ENCODE peak calls at places on chromosomes 16 and 17, in nine cellular contexts. I is heart right ventricle; L is prostate gland; Y is CD8-positive, alpha-beta T cell; O is HCT116; U is thoracic aorta; P is GM12878; E is thyroid gland; R is IMR-90. B is an unnamed sample.

GRCh38 chr16:29007865-29008593 is 23.2 kb downstream of the LAT start:
- DNase-seq in U (no peak), O (no peak), R (peak; percentile 90), Y (peak; percentile 77), P (no peak), I (no peak), E (no peak), L (no peak), B (no peak)

GRCh38 chr17:40329981-40330794 is 21.2 kb downstream of the RARA start:
- DNase-seq in R (no peak), E (peak; percentile 94), I (peak; percentile 79), U (no peak), P (no peak), L (peak; percentile 71), O (no peak), Y (no peak), B (no peak)

GRCh38 chr16:75120253-75120652 is 3.7 kb upstream of the LDHD start:
- DNase-seq in O (no peak), E (no peak), Y (no peak), R (no peak), P (no peak), L (no peak), I (no peak), U (no peak), B (no peak)

GRCh38 chr17:76546556-76547182 is 6.8 kb downstream of the PRCD start:
- DNase-seq in P (no peak), L (no peak), E (no peak), Y (no peak), I (no peak), R (peak; percentile 99), U (no peak), O (no peak), B (no peak)

GRCh38 chr17:68771867-68772515 is 170.8 kb upstream of the FAM20A start:
- DNase-seq in O (peak; percentile 62), P (no peak), Y (no peak), L (no peak), U (no peak), R (peak; percentile 75), I (peak; percentile 29), E (no peak), B (no peak)

GRCh38 chr16:73714976-73715375 is 581.6 kb upstream of the PSMD7 start:
- DNase-seq in O (no peak), P (no peak), R (no peak), E (no peak), U (no peak), I (no peak), L (no peak), Y (no peak), B (no peak)

GRCh38 chr16:31487720-31488629 is 5.1 kb downstream of the SLC5A2 start:
- DNase-seq in U (no peak), I (no peak), L (peak; percentile 39), O (no peak), P (no peak), E (peak; percentile 64), R (peak; percentile 28), Y (peak; percentile 77), B (no peak)

GRCh38 chr17:76935331-76935730 is 67.1 kb downstream of the MGAT5B start:
- DNase-seq in R (peak; percentile 60), E (no peak), P (no peak), Y (no peak), I (no peak), O (no peak), L (no peak), U (no peak), B (no peak)

GRCh38 chr16:11315499-11315898 is 29.8 kb upstream of the RMI2 start:
- DNase-seq in E (peak; percentile 86), Y (no peak), P (no peak), R (peak; percentile 68), U (no peak), I (no peak), L (no peak), O (no peak), B (no peak)

GRCh38 chr17:79548116-79548515 is 62.7 kb downstream of the RBFOX3 start:
- DNase-seq in E (no peak), O (no peak), P (no peak), L (no peak), U (no peak), I (no peak), Y (no peak), R (no peak), B (no peak)

GRCh38 chr17:77541995-77542394 is 401.2 kb downstream of the SEC14L1 start:
- DNase-seq in E (no peak), L (no peak), Y (no peak), R (no peak), P (no peak), U (no peak), I (peak; percentile 74), O (no peak), B (no peak)

GRCh38 chr17:38922538-38923291 is 2.7 kb upstream of the LASP1NB start:
- DNase-seq in O (no peak), P (no peak), U (no peak), I (peak; percentile 91), E (peak; percentile 93), Y (no peak), L (peak; percentile 58), R (peak; percentile 69), B (no peak)

DNA sequence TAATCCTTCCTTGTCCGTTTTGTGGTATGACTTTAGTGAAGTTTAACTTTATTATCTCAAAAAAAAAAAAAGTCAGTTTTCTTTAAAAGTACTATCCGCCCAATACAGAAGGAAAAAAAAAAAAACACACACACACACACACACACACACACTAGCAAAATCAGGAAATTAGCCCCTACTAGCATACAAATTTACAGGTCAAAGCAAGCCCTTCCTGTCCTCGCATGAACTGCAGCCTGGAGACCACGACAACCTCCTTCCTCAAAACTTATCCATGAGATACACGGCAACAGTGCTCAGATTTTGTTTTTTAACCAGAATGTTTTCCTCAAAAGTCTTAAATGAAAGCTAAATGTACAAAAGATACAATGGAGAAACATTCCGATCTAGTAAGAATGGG is 16.2 kb downstream of the NCOR1 start:
- DNase-seq in R (peak; percentile 4), O (no peak), L (no peak), U (no peak), P (no peak), Y (no peak), I (peak; percentile 51), E (no peak), B (no peak)
- H3K4me3 ChIP-seq in R (no peak overlapping the region), O (no peak overlapping the region), L (no peak overlapping the region), U (no peak overlapping the region), P (peak overlapping the region; percentile 33), Y (no peak overlapping the region), I (no peak overlapping the region), E (no peak overlapping the region), B (peak overlapping the region; percentile 23)

DNA sequence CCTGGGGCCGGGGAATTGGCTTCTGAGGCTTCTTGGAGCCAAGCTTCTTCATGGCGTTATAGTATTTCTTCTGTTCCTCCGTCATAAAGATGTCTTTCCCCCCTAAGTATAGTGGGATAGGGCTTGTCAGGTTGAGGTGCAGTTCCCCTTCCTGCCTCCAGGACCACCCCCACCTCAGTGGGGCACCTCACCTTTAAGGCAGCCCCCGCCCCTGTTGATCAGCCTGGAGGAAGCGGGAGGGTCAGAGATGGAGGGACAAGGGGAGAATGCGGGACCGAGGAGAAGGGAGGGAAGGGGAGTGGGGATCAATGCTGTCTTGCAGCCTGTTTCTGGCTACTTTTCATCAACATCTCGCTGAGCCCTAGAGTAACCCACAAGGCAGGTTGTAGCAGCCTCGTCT is 11.6 kb upstream of the CD79B start:
- DNase-seq in Y (no peak), O (no peak), L (no peak), E (no peak), U (no peak), I (no peak), R (no peak), P (no peak), B (no peak)
- TF ChIP-seq CTCF in Y (peak; percentile 38), O (no peak), L (no peak), E (no peak), U (no peak), I (no peak), R (no peak), P (no peak), B (no peak)

GRCh38 chr17:18225121-18225561 is 294 bp upstream of the LLGL1 start:
- DNase-seq in L (peak; percentile 95), P (peak; percentile 34), Y (peak; percentile 95), R (peak; percentile 93), O (peak; percentile 88), U (peak; percentile 85), I (peak; percentile 95), E (peak; percentile 98), B (peak; percentile 96)

GRCh38 chr17:18225562-18226283 is at the start of gene LLGL1:
- DNase-seq in O (no peak), R (no peak), E (peak; percentile 8), P (no peak), L (no peak), I (peak; percentile 35), Y (peak; percentile 13), U (no peak), B (no peak)

GRCh38 chr17:18224428-18225120 is 861 bp upstream of the LLGL1 start:
- DNase-seq in O (no peak), E (no peak), L (no peak), U (no peak), Y (no peak), P (no peak), R (peak; percentile 29), I (peak; percentile 24), B (no peak)

GRCh38 chr17:18226284-18226945 is 980 bp downstream of the LLGL1 start:
- DNase-seq in E (no peak), O (no peak), I (no peak), U (no peak), R (peak; percentile 11), P (no peak), Y (no peak), L (no peak), B (no peak)

DNA sequence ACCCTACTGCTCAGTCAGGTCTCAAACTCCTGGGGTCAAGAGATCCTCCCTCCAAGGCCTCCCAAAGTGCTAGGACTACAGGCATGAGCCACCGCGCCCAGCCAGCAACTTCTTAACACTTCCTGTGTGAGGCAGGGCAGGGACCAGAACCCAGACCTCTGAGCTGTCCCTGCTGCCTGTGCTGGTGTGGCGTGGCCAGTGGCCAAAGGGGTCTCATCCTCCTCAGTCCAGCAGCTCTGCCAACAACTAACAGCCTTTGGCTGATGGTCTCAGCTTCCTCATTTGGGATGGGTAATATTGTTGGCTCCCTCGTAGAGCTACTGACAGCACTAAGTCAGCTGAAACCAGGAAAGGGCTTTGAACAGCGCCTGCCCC is 1.4 kb upstream of the LLGL1 start:
- DNase-seq in E (no peak), P (no peak), R (no peak), U (no peak), Y (no peak), L (no peak), I (no peak), O (no peak), B (no peak)
- H3K4me3 ChIP-seq in E (no peak overlapping the region), P (no peak overlapping the region), R (no peak overlapping the region), U (no peak overlapping the region), Y (no peak overlapping the region), L (no peak overlapping the region), I (no peak overlapping the region), O (no peak overlapping the region), B (no peak overlapping the region)

DNA sequence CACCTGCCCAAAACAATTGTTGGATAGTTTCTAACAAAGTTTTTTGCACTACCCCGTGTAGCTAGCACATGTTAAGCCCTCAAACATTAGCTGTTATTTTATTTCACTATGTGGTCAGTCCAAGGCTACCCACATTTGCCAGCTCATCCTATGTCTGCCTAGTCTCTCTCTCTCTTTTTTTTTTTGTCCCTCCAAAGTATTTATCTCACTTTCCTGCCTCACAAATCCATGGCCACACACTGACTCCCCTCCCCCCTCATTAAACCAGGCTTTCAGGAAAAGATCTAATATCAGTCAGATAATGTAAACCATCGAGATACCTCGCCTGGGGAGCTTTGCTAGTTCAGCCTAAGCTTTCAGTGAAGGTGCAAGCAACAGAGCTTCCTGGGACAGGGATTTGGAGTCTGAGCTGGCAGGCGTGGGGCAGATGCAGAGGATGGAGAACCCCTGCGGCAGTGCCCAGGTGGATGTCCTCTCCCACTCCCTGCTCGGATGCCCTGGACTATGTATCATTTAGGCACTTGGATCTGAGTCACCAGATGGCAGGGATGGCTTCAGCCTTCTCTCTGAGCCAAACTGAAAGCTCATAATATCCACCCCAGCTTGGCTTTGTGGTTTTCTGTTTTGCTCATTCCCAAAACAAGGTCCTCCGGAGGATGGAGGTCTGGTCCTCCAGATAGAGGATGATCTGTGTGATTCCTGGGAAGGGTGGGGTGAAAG is 73.7 kb upstream of the FOXF1 start:
- DNase-seq in P (no peak), Y (no peak), U (no peak), I (no peak), O (no peak), L (no peak), E (no peak), R (peak; percentile 39), B (no peak)
- TF ChIP-seq CTCF in P (no peak), Y (no peak), U (no peak), I (no peak), O (no peak), L (no peak), E (no peak), R (no peak), B (no peak)